ENCODE peak calls at places on chromosomes 2 and 18, in seven cellular contexts. G is HCT116, Q is spleen, U is body of pancreas, L is transverse colon, F is heart left ventricle, P is uterus. I is an unnamed sample.
A peak's percentile ranks its signal among the peaks of the same experiment; 100 is the strongest.

GRCh38 chr2:66537001-66537400 is 102.1 kb downstream of the MEIS1 start:
- DNase-seq in G (no peak), Q (no peak), U (no peak), L (no peak), F (peak; percentile 27), P (no peak), I (no peak)

GRCh38 chr2:146837857-146838256 is 1007.0 kb upstream of the ACVR2A start:
- DNase-seq in G (no peak), Q (no peak), U (no peak), L (no peak), F (no peak), P (no peak), I (no peak)

GRCh38 chr2:69340101-69340775 is 46.8 kb downstream of the GFPT1 start:
- DNase-seq in G (no peak), Q (no peak), U (no peak), L (no peak), F (no peak), P (no peak), I (no peak)

GRCh38 chr2:57510704-57511103 is 535.9 kb upstream of the VRK2 start:
- DNase-seq in G (no peak), Q (no peak), U (no peak), L (no peak), F (no peak), P (no peak), I (no peak)

GRCh38 chr2:145108385-145108784 is 588.5 kb upstream of the ZEB2 start:
- DNase-seq in G (no peak), Q (no peak), U (peak; percentile 50), L (no peak), F (no peak), P (no peak), I (no peak)

GRCh38 chr2:12928197-12928596 is 211.5 kb downstream of the TRIB2 start:
- DNase-seq in G (no peak), Q (no peak), U (no peak), L (no peak), F (no peak), P (no peak), I (no peak)

GRCh38 chr2:232854082-232854481 is 16.0 kb upstream of the SNORC start:
- DNase-seq in G (peak; percentile 78), Q (no peak), U (no peak), L (peak; percentile 41), F (no peak), P (no peak), I (no peak)

GRCh38 chr2:235293060-235293459 is 200.8 kb upstream of the AGAP1 start:
- DNase-seq in G (no peak), Q (no peak), U (no peak), L (no peak), F (no peak), P (no peak), I (no peak)

GRCh38 chr2:120175000-120175581 is 48.1 kb downstream of the TMEM185B start:
- DNase-seq in G (peak; percentile 28), Q (no peak), U (peak; percentile 20), L (no peak), F (no peak), P (no peak), I (no peak)

GRCh38 chr2:159086332-159086731 is 117.9 kb downstream of the TANC1 start:
- DNase-seq in G (no peak), Q (no peak), U (peak; percentile 44), L (peak; percentile 21), F (no peak), P (no peak), I (no peak)

GRCh38 chr2:38375711-38376345 is 1.2 kb downstream of the ATL2 start:
- DNase-seq in G (no peak), Q (no peak), U (peak; percentile 65), L (no peak), F (peak; percentile 49), P (no peak), I (no peak)

GRCh38 chr2:213036836-213037235 is 114.6 kb downstream of the IKZF2 start:
- DNase-seq in G (no peak), Q (no peak), U (no peak), L (no peak), F (no peak), P (no peak), I (no peak)

GRCh38 chr2:134447669-134448068 is 193.8 kb downstream of the MGAT5 start:
- DNase-seq in G (no peak), Q (peak; percentile 48), U (no peak), L (no peak), F (no peak), P (no peak), I (no peak)

GRCh38 chr2:56077352-56077915 is 106.4 kb upstream of the CCDC85A start:
- DNase-seq in G (peak; percentile 39), Q (no peak), U (peak; percentile 64), L (no peak), F (no peak), P (no peak), I (no peak)

GRCh38 chr18:11909597-11910026 is 1.5 kb upstream of the MPPE1 start:
- DNase-seq in G (no peak), Q (no peak), U (peak; percentile 5), L (no peak), F (no peak), P (no peak), I (no peak)
- H3K4me3 ChIP-seq in G (peak overlapping the region; percentile 77), Q (no peak overlapping the region), U (no peak overlapping the region), L (peak overlapping the region; percentile 82), F (peak overlapping the region; percentile 65), P (no peak overlapping the region), I (peak overlapping the region; percentile 90)

GRCh38 chr2:240564571-240565266 is 3.6 kb upstream of the RNPEPL1 start:
- DNase-seq in G (no peak), Q (peak; percentile 73), U (no peak), L (peak; percentile 14), F (no peak), P (no peak), I (peak; percentile 59)

GRCh38 chr2:240564191-240564570 is 4.0 kb downstream of the DUSP28 start:
- DNase-seq in G (no peak), Q (peak; percentile 76), U (no peak), L (no peak), F (no peak), P (no peak), I (no peak)

GRCh38 chr2:240566203-240567136 is 1.8 kb upstream of the RNPEPL1 start:
- DNase-seq in G (peak; percentile 81), Q (peak; percentile 99), U (peak; percentile 97), L (peak; percentile 98), F (peak; percentile 94), P (peak; percentile 91), I (peak; percentile 98)

GRCh38 chr2:240567137-240567871 is 980 bp upstream of the RNPEPL1 start:
- DNase-seq in G (no peak), Q (peak; percentile 86), U (peak; percentile 12), L (peak; percentile 55), F (peak; percentile 24), P (peak; percentile 31), I (peak; percentile 77)

GRCh38 chr2:240565267-240566202 is 2.7 kb upstream of the RNPEPL1 start:
- DNase-seq in G (peak; percentile 87), Q (peak; percentile 98), U (peak; percentile 74), L (peak; percentile 90), F (peak; percentile 76), P (peak; percentile 52), I (peak; percentile 93)
- TF ChIP-seq POLR2A in G (peak; percentile 26), Q (no peak), U (no peak), L (peak; percentile 67), F (peak; percentile 35), P (no peak), I (no peak)

GRCh38 chr2:170873035-170873692 is 55.9 kb upstream of the GORASP2 start:
- DNase-seq in G (peak; percentile 63), Q (peak; percentile 89), U (peak; percentile 80), L (peak; percentile 70), F (peak; percentile 59), P (peak; percentile 60), I (peak; percentile 69)
- H3K4me3 ChIP-seq in G (peak overlapping the region; percentile 45), Q (no peak overlapping the region), U (no peak overlapping the region), L (peak overlapping the region; percentile 32), F (no peak overlapping the region), P (no peak overlapping the region), I (peak overlapping the region; percentile 26)

GRCh38 chr2:99141110-99142108 is at the start of gene C2orf15:
- DNase-seq in G (peak; percentile 87), Q (peak; percentile 100), U (peak; percentile 97), L (peak; percentile 98), F (peak; percentile 91), P (peak; percentile 94), I (peak; percentile 96)
- TF ChIP-seq POLR2A in G (peak; percentile 48), Q (no peak), U (peak; percentile 72), L (peak; percentile 90), F (peak; percentile 97), P (peak; percentile 39), I (no peak)

GRCh38 chr18:68557183-68557582 is 157.7 kb downstream of the TMX3 start:
- DNase-seq in G (no peak), Q (no peak), U (no peak), L (no peak), F (no peak), P (no peak), I (no peak)
- H3K4me3 ChIP-seq in G (no peak overlapping the region), Q (no peak overlapping the region), U (no peak overlapping the region), L (no peak overlapping the region), F (no peak overlapping the region), P (no peak overlapping the region), I (no peak overlapping the region)

DNA sequence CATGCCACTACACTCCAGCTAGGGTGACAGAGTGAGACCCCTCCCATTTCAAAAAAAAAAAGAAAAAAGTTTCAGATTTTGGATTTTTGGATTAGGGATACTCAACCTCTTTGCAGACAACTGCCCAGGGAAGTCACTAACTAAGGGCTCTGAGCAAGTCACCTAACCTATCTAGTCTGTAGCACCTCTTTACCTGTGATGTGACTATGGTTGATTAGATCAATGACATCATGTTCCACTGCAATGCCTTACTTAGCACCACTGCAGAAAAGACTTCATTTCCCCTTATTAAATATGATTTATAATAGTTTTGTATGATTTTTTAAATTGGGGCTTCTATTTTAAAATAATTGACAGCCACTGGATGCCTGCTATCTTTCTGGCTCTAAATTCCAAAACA is 41.2 kb downstream of the CUL3 start:
- DNase-seq in G (no peak), Q (no peak), U (no peak), L (no peak), F (no peak), P (no peak), I (no peak)
- TF ChIP-seq POLR2A in G (no peak), Q (no peak), U (no peak), L (no peak), F (no peak), P (no peak), I (no peak)

DNA sequence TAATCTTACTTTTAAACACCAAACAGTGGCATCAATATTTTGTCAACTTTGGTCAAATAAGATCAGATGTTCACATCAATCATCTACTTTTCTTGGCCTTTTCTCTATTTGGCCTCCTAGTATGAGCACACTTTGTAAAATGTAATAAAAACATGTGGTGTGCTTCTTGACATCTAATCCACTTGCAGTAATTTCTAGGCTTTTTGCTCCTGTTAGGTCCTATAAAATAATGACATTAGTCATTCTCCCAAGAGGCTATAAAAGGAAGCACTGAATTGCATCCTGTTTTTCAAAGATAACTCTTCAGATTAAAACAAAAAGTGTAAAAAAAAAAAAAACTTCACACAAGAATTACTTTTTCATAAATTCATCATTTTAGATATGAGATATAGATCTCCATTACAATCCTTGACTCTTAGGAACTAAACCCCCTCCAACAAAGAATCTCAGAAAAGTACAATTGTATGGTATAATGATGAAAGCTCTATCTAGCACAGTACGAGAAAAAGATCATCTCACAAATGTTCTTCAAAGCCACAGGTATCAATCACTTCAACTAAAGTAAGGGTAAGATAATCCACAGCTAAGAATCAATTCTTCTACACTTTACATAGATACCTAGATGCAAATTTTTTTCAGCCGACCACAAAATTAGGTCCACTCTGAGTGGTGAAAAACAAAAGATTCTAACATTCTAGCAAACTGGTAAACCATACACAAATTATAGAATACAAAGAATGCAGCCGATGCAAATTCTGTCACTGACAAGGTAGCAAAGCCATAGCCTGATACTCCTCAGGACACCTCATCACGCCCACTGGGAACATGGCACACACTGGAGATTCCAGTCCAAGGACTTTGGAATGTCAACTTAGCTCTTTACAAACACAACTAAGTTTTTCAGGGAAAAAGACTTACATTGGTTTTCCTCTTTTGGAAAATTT is 2.7 kb downstream of the BCL2 start:
- DNase-seq in G (no peak), Q (no peak), U (no peak), L (peak; percentile 31), F (no peak), P (no peak), I (no peak)
- H3K4me3 ChIP-seq in G (no peak overlapping the region), Q (peak overlapping the region; percentile 93), U (no peak overlapping the region), L (peak overlapping the region; percentile 89), F (peak overlapping the region; percentile 82), P (peak overlapping the region; percentile 76), I (peak overlapping the region; percentile 81)

I was measured in suprapubic skin.